ENCODE peak calls at places on chromosomes 12 and 14, in four cellular contexts. C, T, J and V are unnamed samples.
A peak's percentile ranks its signal among the peaks of the same experiment; 100 is the strongest.

GRCh38 chr14:101022916-101023435 is 119.5 kb upstream of the RTL1 start:
- DNase-seq in C (no peak), T (no peak), J (no peak), V (no peak)

GRCh38 chr14:36580856-36581831 is 1.3 kb downstream of the NKX2-8 start:
- DNase-seq in C (no peak), T (no peak), J (peak; percentile 52), V (no peak)

GRCh38 chr12:130920711-130921381 is 32.9 kb upstream of the ADGRD1 start:
- DNase-seq in C (no peak), T (no peak), J (no peak), V (no peak)

GRCh38 chr14:49461529-49462401 is 124.4 kb downstream of the RPS29 start:
- DNase-seq in C (peak; percentile 15), T (no peak), J (peak; percentile 82), V (peak; percentile 68)

GRCh38 chr12:64675795-64676194 is 65.5 kb downstream of the RASSF3 start:
- DNase-seq in C (no peak), T (no peak), J (peak; percentile 85), V (no peak)

GRCh38 chr12:6312529-6313325 is 2.2 kb downstream of the PLEKHG6 start:
- DNase-seq in C (no peak), T (peak; percentile 53), J (no peak), V (no peak)

GRCh38 chr14:81311128-81311527 is 89.0 kb downstream of the STON2 start:
- DNase-seq in C (no peak), T (no peak), J (no peak), V (no peak)

GRCh38 chr12:46258129-46258528 is 10.7 kb downstream of the SLC38A1 start:
- DNase-seq in C (no peak), T (no peak), J (no peak), V (no peak)

GRCh38 chr12:47636908-47637780 is 68.7 kb downstream of the RPAP3 start:
- DNase-seq in C (no peak), T (no peak), J (peak; percentile 27), V (peak; percentile 32)

GRCh38 chr12:124115496-124115895 is 142.5 kb downstream of the ZNF664 start:
- DNase-seq in C (no peak), T (no peak), J (no peak), V (no peak)

GRCh38 chr12:3279832-3280231 is 202.7 kb downstream of the TSPAN9 start:
- DNase-seq in C (no peak), T (no peak), J (no peak), V (no peak)

GRCh38 chr12:50764861-50765324 is 992 bp downstream of the ATF1 start:
- DNase-seq in C (no peak), T (no peak), J (peak; percentile 71), V (peak; percentile 44)

GRCh38 chr14:56686416-56686815 is 106.8 kb downstream of the TMEM260 start:
- DNase-seq in C (peak; percentile 27), T (no peak), J (no peak), V (no peak)